ENCODE peak calls at places on chromosomes 6 and 20, in four cellular contexts. One of them, this sample, is unnamed.
A peak's percentile ranks its signal among the peaks of the same experiment; 100 is the strongest.

GRCh38 chr6:30683980-30684338 is 2.5 kb downstream of the PPP1R18 start:
- DNase-seq in GOT3: no peak
- DNase-seq in GDM1: no peak
- DNase-seq in iris pigment epithelial cell: no peak
- DNase-seq in this sample: no peak

GRCh38 chr20:61839223-61839911 is 226.3 kb downstream of the TAF4 start:
- DNase-seq in GOT3: no peak
- DNase-seq in iris pigment epithelial cell: no peak
- DNase-seq in GDM1: no peak
- DNase-seq in this sample: no peak

GRCh38 chr20:4202441-4202840 is 187.1 kb upstream of the RNF24 start:
- DNase-seq in GOT3: no peak
- DNase-seq in iris pigment epithelial cell: no peak
- DNase-seq in GDM1: no peak
- DNase-seq in this sample: no peak

GRCh38 chr6:73258721-73259120 is 4.3 kb downstream of the KHDC1 start:
- DNase-seq in GOT3: no peak
- DNase-seq in GDM1: no peak
- DNase-seq in iris pigment epithelial cell: no peak
- DNase-seq in this sample: no peak

GRCh38 chr6:1597924-1598323 is 11.8 kb upstream of the FOXC1 start:
- DNase-seq in iris pigment epithelial cell: peak; percentile 83
- DNase-seq in GDM1: no peak
- DNase-seq in GOT3: no peak
- DNase-seq in this sample: peak; percentile 72

GRCh38 chr20:16676895-16677294 is 52.9 kb upstream of the SNRPB2 start:
- DNase-seq in iris pigment epithelial cell: no peak
- DNase-seq in GDM1: no peak
- DNase-seq in GOT3: no peak
- DNase-seq in this sample: no peak

GRCh38 chr6:111759836-111760785 is 113.1 kb downstream of the FYN start:
- DNase-seq in GOT3: no peak
- DNase-seq in GDM1: no peak
- DNase-seq in iris pigment epithelial cell: peak; percentile 93
- DNase-seq in this sample: no peak

GRCh38 chr6:160457843-160458242 is 109.7 kb downstream of the SLC22A3 start:
- DNase-seq in GOT3: no peak
- DNase-seq in GDM1: no peak
- DNase-seq in iris pigment epithelial cell: no peak
- DNase-seq in this sample: no peak

GRCh38 chr6:25278914-25279747 is at the start of gene CARMIL1:
- DNase-seq in GOT3: peak; percentile 45
- DNase-seq in GDM1: peak; percentile 66
- DNase-seq in iris pigment epithelial cell: peak; percentile 56
- DNase-seq in this sample: peak; percentile 64

GRCh38 chr6:45947807-45948206 is 67.9 kb downstream of the CLIC5 start:
- DNase-seq in GDM1: no peak
- DNase-seq in iris pigment epithelial cell: no peak
- DNase-seq in GOT3: no peak
- DNase-seq in this sample: no peak

GRCh38 chr20:38290829-38291581 is 13.0 kb upstream of the BPI start:
- DNase-seq in GOT3: no peak
- DNase-seq in iris pigment epithelial cell: peak; percentile 97
- DNase-seq in GDM1: no peak
- DNase-seq in this sample: peak; percentile 64

GRCh38 chr6:119856136-119856535 is 506.6 kb upstream of the MAN1A1 start:
- DNase-seq in GOT3: no peak
- DNase-seq in iris pigment epithelial cell: peak; percentile 1
- DNase-seq in GDM1: no peak
- DNase-seq in this sample: peak; percentile 19

GRCh38 chr20:18092890-18093289 is 35.2 kb upstream of the OVOL2 start:
- DNase-seq in GDM1: no peak
- DNase-seq in GOT3: no peak
- DNase-seq in iris pigment epithelial cell: no peak
- DNase-seq in this sample: no peak

GRCh38 chr20:5844063-5844681 is 94.0 kb downstream of the SHLD1 start:
- DNase-seq in GDM1: peak; percentile 20
- DNase-seq in iris pigment epithelial cell: peak; percentile 73
- DNase-seq in GOT3: no peak
- DNase-seq in this sample: peak; percentile 73

GRCh38 chr6:136365781-136366354 is 76.2 kb upstream of the BCLAF1 start:
- DNase-seq in GDM1: peak; percentile 88
- DNase-seq in GOT3: no peak
- DNase-seq in iris pigment epithelial cell: no peak
- DNase-seq in this sample: no peak

GRCh38 chr6:169205176-169206160 is 48.2 kb downstream of the THBS2 start:
- DNase-seq in GDM1: no peak
- DNase-seq in iris pigment epithelial cell: peak; percentile 64
- DNase-seq in GOT3: no peak
- DNase-seq in this sample: no peak

GRCh38 chr6:71411882-71412281 is 123.3 kb downstream of the OGFRL1 start:
- DNase-seq in iris pigment epithelial cell: no peak
- DNase-seq in GDM1: no peak
- DNase-seq in GOT3: no peak
- DNase-seq in this sample: peak; percentile 45

GRCh38 chr6:44697333-44697732 is 309.8 kb downstream of the CDC5L start:
- DNase-seq in iris pigment epithelial cell: no peak
- DNase-seq in GDM1: no peak
- DNase-seq in GOT3: no peak
- DNase-seq in this sample: no peak

GRCh38 chr6:112180095-112180820 is 74.1 kb downstream of the LAMA4 start:
- DNase-seq in GOT3: no peak
- DNase-seq in GDM1: peak; percentile 48
- DNase-seq in iris pigment epithelial cell: peak; percentile 89
- DNase-seq in this sample: peak; percentile 80

GRCh38 chr20:46592580-46593362 is 42.3 kb upstream of the OCSTAMP start:
- DNase-seq in GDM1: no peak
- DNase-seq in iris pigment epithelial cell: no peak
- DNase-seq in GOT3: no peak
- DNase-seq in this sample: no peak

GRCh38 chr6:114558153-114558552 is 215.3 kb upstream of the HS3ST5 start:
- DNase-seq in iris pigment epithelial cell: no peak
- DNase-seq in GOT3: no peak
- DNase-seq in GDM1: no peak
- DNase-seq in this sample: no peak

GRCh38 chr20:6636209-6637159 is 131.0 kb upstream of the BMP2 start:
- DNase-seq in GOT3: no peak
- DNase-seq in GDM1: no peak
- DNase-seq in iris pigment epithelial cell: peak; percentile 79
- DNase-seq in this sample: peak; percentile 79

This sample was measured in renal cortical epithelial cell.